ENCODE peak calls at places on chromosomes 4 and X, in seven cellular contexts. One of them, this sample, is unnamed.

GRCh38 chr4:147846318-147847135 is 114.6 kb downstream of the ARHGAP10 start:
- DNase-seq in B cell: no peak
- DNase-seq in kidney tubule cell: no peak
- DNase-seq in activated naive CD8-positive, alpha-beta T cell treated with anti-CD3 and anti-CD28 coated beads for 36 hours: peak; percentile 36
- DNase-seq in lower leg skin: no peak
- DNase-seq in stimulated activated CD4-positive, alpha-beta T cell treated with anti-CD3 and anti-CD28 coated beads, Interleukin-15, amount 100 ng/mL, for 1 hour: no peak
- DNase-seq in cardiac fibroblast: no peak
- DNase-seq in this sample: no peak

GRCh38 chr4:86014599-86014998 is 345.3 kb downstream of the MAPK10 start:
- DNase-seq in cardiac fibroblast: peak; percentile 83
- DNase-seq in kidney tubule cell: no peak
- DNase-seq in activated naive CD8-positive, alpha-beta T cell treated with anti-CD3 and anti-CD28 coated beads for 36 hours: no peak
- DNase-seq in lower leg skin: no peak
- DNase-seq in B cell: peak; percentile 31
- DNase-seq in stimulated activated CD4-positive, alpha-beta T cell treated with anti-CD3 and anti-CD28 coated beads, Interleukin-15, amount 100 ng/mL, for 1 hour: no peak
- DNase-seq in this sample: no peak

GRCh38 chrX:16113978-16114554 is 9.3 kb upstream of the GRPR start:
- DNase-seq in activated naive CD8-positive, alpha-beta T cell treated with anti-CD3 and anti-CD28 coated beads for 36 hours: no peak
- DNase-seq in lower leg skin: no peak
- DNase-seq in cardiac fibroblast: peak; percentile 15
- DNase-seq in stimulated activated CD4-positive, alpha-beta T cell treated with anti-CD3 and anti-CD28 coated beads, Interleukin-15, amount 100 ng/mL, for 1 hour: no peak
- DNase-seq in kidney tubule cell: no peak
- DNase-seq in B cell: no peak
- DNase-seq in this sample: no peak

GRCh38 chr4:111266937-111267336 is 644.1 kb upstream of the PITX2 start:
- DNase-seq in kidney tubule cell: no peak
- DNase-seq in B cell: no peak
- DNase-seq in activated naive CD8-positive, alpha-beta T cell treated with anti-CD3 and anti-CD28 coated beads for 36 hours: no peak
- DNase-seq in lower leg skin: no peak
- DNase-seq in stimulated activated CD4-positive, alpha-beta T cell treated with anti-CD3 and anti-CD28 coated beads, Interleukin-15, amount 100 ng/mL, for 1 hour: no peak
- DNase-seq in cardiac fibroblast: no peak
- DNase-seq in this sample: no peak

GRCh38 chrX:50067435-50068292 is 133.1 kb downstream of the AKAP4 start:
- DNase-seq in lower leg skin: no peak
- DNase-seq in activated naive CD8-positive, alpha-beta T cell treated with anti-CD3 and anti-CD28 coated beads for 36 hours: no peak
- DNase-seq in cardiac fibroblast: peak; percentile 31
- DNase-seq in B cell: no peak
- DNase-seq in kidney tubule cell: peak; percentile 43
- DNase-seq in stimulated activated CD4-positive, alpha-beta T cell treated with anti-CD3 and anti-CD28 coated beads, Interleukin-15, amount 100 ng/mL, for 1 hour: no peak
- DNase-seq in this sample: peak; percentile 9

GRCh38 chr4:26484032-26484515 is 6.2 kb downstream of the CCKAR start:
- DNase-seq in lower leg skin: no peak
- DNase-seq in activated naive CD8-positive, alpha-beta T cell treated with anti-CD3 and anti-CD28 coated beads for 36 hours: no peak
- DNase-seq in cardiac fibroblast: no peak
- DNase-seq in stimulated activated CD4-positive, alpha-beta T cell treated with anti-CD3 and anti-CD28 coated beads, Interleukin-15, amount 100 ng/mL, for 1 hour: no peak
- DNase-seq in B cell: no peak
- DNase-seq in kidney tubule cell: no peak
- DNase-seq in this sample: no peak

GRCh38 chr4:14254806-14255445 is 627.4 kb upstream of the BOD1L1 start:
- DNase-seq in lower leg skin: no peak
- DNase-seq in stimulated activated CD4-positive, alpha-beta T cell treated with anti-CD3 and anti-CD28 coated beads, Interleukin-15, amount 100 ng/mL, for 1 hour: no peak
- DNase-seq in activated naive CD8-positive, alpha-beta T cell treated with anti-CD3 and anti-CD28 coated beads for 36 hours: no peak
- DNase-seq in B cell: no peak
- DNase-seq in cardiac fibroblast: no peak
- DNase-seq in kidney tubule cell: peak; percentile 20
- DNase-seq in this sample: no peak

GRCh38 chrX:24574743-24575142 is 72.4 kb downstream of the PCYT1B start:
- DNase-seq in activated naive CD8-positive, alpha-beta T cell treated with anti-CD3 and anti-CD28 coated beads for 36 hours: no peak
- DNase-seq in lower leg skin: no peak
- DNase-seq in kidney tubule cell: no peak
- DNase-seq in B cell: no peak
- DNase-seq in cardiac fibroblast: no peak
- DNase-seq in stimulated activated CD4-positive, alpha-beta T cell treated with anti-CD3 and anti-CD28 coated beads, Interleukin-15, amount 100 ng/mL, for 1 hour: no peak
- DNase-seq in this sample: no peak

GRCh38 chrX:21705215-21705614 is 47.1 kb upstream of the KLHL34 start:
- DNase-seq in cardiac fibroblast: no peak
- DNase-seq in kidney tubule cell: no peak
- DNase-seq in lower leg skin: no peak
- DNase-seq in activated naive CD8-positive, alpha-beta T cell treated with anti-CD3 and anti-CD28 coated beads for 36 hours: no peak
- DNase-seq in stimulated activated CD4-positive, alpha-beta T cell treated with anti-CD3 and anti-CD28 coated beads, Interleukin-15, amount 100 ng/mL, for 1 hour: no peak
- DNase-seq in B cell: no peak
- DNase-seq in this sample: no peak

GRCh38 chrX:124435616-124436015 is 89.3 kb downstream of the SH2D1A start:
- DNase-seq in lower leg skin: no peak
- DNase-seq in cardiac fibroblast: no peak
- DNase-seq in activated naive CD8-positive, alpha-beta T cell treated with anti-CD3 and anti-CD28 coated beads for 36 hours: no peak
- DNase-seq in B cell: no peak
- DNase-seq in kidney tubule cell: no peak
- DNase-seq in stimulated activated CD4-positive, alpha-beta T cell treated with anti-CD3 and anti-CD28 coated beads, Interleukin-15, amount 100 ng/mL, for 1 hour: no peak
- DNase-seq in this sample: no peak

GRCh38 chr4:40164459-40164858 is 32.4 kb upstream of the RHOH start:
- DNase-seq in kidney tubule cell: no peak
- DNase-seq in stimulated activated CD4-positive, alpha-beta T cell treated with anti-CD3 and anti-CD28 coated beads, Interleukin-15, amount 100 ng/mL, for 1 hour: no peak
- DNase-seq in lower leg skin: no peak
- DNase-seq in activated naive CD8-positive, alpha-beta T cell treated with anti-CD3 and anti-CD28 coated beads for 36 hours: no peak
- DNase-seq in B cell: no peak
- DNase-seq in cardiac fibroblast: no peak
- DNase-seq in this sample: no peak

GRCh38 chrX:103607385-103608304 is at the start of gene TCEAL3:
- DNase-seq in activated naive CD8-positive, alpha-beta T cell treated with anti-CD3 and anti-CD28 coated beads for 36 hours: peak; percentile 42
- DNase-seq in kidney tubule cell: peak; percentile 43
- DNase-seq in stimulated activated CD4-positive, alpha-beta T cell treated with anti-CD3 and anti-CD28 coated beads, Interleukin-15, amount 100 ng/mL, for 1 hour: no peak
- DNase-seq in cardiac fibroblast: peak; percentile 33
- DNase-seq in lower leg skin: peak; percentile 18
- DNase-seq in B cell: peak; percentile 66
- DNase-seq in this sample: no peak

GRCh38 chr4:119030536-119030890 is 105.1 kb upstream of the MYOZ2 start:
- DNase-seq in B cell: no peak
- DNase-seq in kidney tubule cell: no peak
- DNase-seq in activated naive CD8-positive, alpha-beta T cell treated with anti-CD3 and anti-CD28 coated beads for 36 hours: no peak
- DNase-seq in lower leg skin: no peak
- DNase-seq in stimulated activated CD4-positive, alpha-beta T cell treated with anti-CD3 and anti-CD28 coated beads, Interleukin-15, amount 100 ng/mL, for 1 hour: no peak
- DNase-seq in cardiac fibroblast: no peak
- DNase-seq in this sample: no peak

GRCh38 chr4:147078362-147078761 is 132.7 kb upstream of the TTC29 start:
- DNase-seq in activated naive CD8-positive, alpha-beta T cell treated with anti-CD3 and anti-CD28 coated beads for 36 hours: no peak
- DNase-seq in cardiac fibroblast: peak; percentile 12
- DNase-seq in lower leg skin: no peak
- DNase-seq in B cell: no peak
- DNase-seq in stimulated activated CD4-positive, alpha-beta T cell treated with anti-CD3 and anti-CD28 coated beads, Interleukin-15, amount 100 ng/mL, for 1 hour: no peak
- DNase-seq in kidney tubule cell: no peak
- DNase-seq in this sample: no peak

GRCh38 chr4:89290727-89291126 is 16.9 kb downstream of the GPRIN3 start:
- DNase-seq in lower leg skin: no peak
- DNase-seq in activated naive CD8-positive, alpha-beta T cell treated with anti-CD3 and anti-CD28 coated beads for 36 hours: peak; percentile 21
- DNase-seq in B cell: no peak
- DNase-seq in stimulated activated CD4-positive, alpha-beta T cell treated with anti-CD3 and anti-CD28 coated beads, Interleukin-15, amount 100 ng/mL, for 1 hour: no peak
- DNase-seq in kidney tubule cell: no peak
- DNase-seq in cardiac fibroblast: no peak
- DNase-seq in this sample: no peak

GRCh38 chrX:44428989-44429627 is 85.6 kb upstream of the EFHC2 start:
- DNase-seq in cardiac fibroblast: no peak
- DNase-seq in B cell: no peak
- DNase-seq in activated naive CD8-positive, alpha-beta T cell treated with anti-CD3 and anti-CD28 coated beads for 36 hours: no peak
- DNase-seq in kidney tubule cell: peak; percentile 23
- DNase-seq in lower leg skin: no peak
- DNase-seq in stimulated activated CD4-positive, alpha-beta T cell treated with anti-CD3 and anti-CD28 coated beads, Interleukin-15, amount 100 ng/mL, for 1 hour: no peak
- DNase-seq in this sample: peak; percentile 53

GRCh38 chrX:8036914-8037313 is 109.7 kb upstream of the PNPLA4 start:
- DNase-seq in stimulated activated CD4-positive, alpha-beta T cell treated with anti-CD3 and anti-CD28 coated beads, Interleukin-15, amount 100 ng/mL, for 1 hour: no peak
- DNase-seq in cardiac fibroblast: no peak
- DNase-seq in lower leg skin: no peak
- DNase-seq in B cell: no peak
- DNase-seq in activated naive CD8-positive, alpha-beta T cell treated with anti-CD3 and anti-CD28 coated beads for 36 hours: no peak
- DNase-seq in kidney tubule cell: no peak
- DNase-seq in this sample: no peak